ENCODE peak calls at places on chromosomes 13 and 19, in eight cellular contexts. V is foreskin fibroblast; F is activated CD8-positive, alpha-beta T cell treated with anti-CD3 and anti-CD28 coated beads, Interleukin-2, amount 10 ng/mL, durations not matched to agents 7 days and 5 days; W is A549; K is progenitor cell of endocrine pancreas; Z is colonic mucosa; D is AG08396; N is AG04450. U is an unnamed sample.

GRCh38 chr19:46718157-46718933 is 1.4 kb upstream of the PRKD2 start:
- DNase-seq in Z (peak), W (peak), F (peak), K (no peak), N (no peak), V (no peak), D (no peak), U (no peak)

GRCh38 chr19:17755977-17756670 is 4.8 kb downstream of the FCHO1 start:
- DNase-seq in F (peak), V (no peak), W (peak), D (no peak), K (peak), N (no peak), Z (peak), U (no peak)

GRCh38 chr19:58009666-58010301 is 7.2 kb upstream of the ZNF606 start:
- DNase-seq in N (peak), Z (peak), K (no peak), W (peak), V (peak), F (peak), D (peak), U (peak)

GRCh38 chr19:1864480-1865171 is 1.2 kb upstream of the KLF16 start:
- DNase-seq in N (no peak), V (peak), Z (peak), F (peak), D (peak), W (peak), K (peak), U (no peak)

GRCh38 chr13:109900723-109901122 is 114.3 kb upstream of the IRS2 start:
- DNase-seq in V (no peak), Z (no peak), D (no peak), F (no peak), N (no peak), W (no peak), K (no peak), U (no peak)

GRCh38 chr13:26629260-26629659 is 71.8 kb downstream of the WASF3 start:
- DNase-seq in F (no peak), K (no peak), D (no peak), W (peak), Z (no peak), V (no peak), N (no peak), U (no peak)

GRCh38 chr19:40862333-40862732 is 12.1 kb upstream of the CYP2A6 start:
- DNase-seq in N (no peak), F (no peak), D (no peak), V (peak), W (peak), Z (no peak), K (no peak), U (no peak)

GRCh38 chr19:42108527-42109389 is 23.5 kb downstream of the POU2F2 start:
- DNase-seq in Z (peak), V (peak), F (peak), W (peak), D (peak), K (peak), N (peak), U (peak)

GRCh38 chr13:39586142-39586541 is 16.9 kb downstream of the LHFPL6 start:
- DNase-seq in F (no peak), W (no peak), Z (no peak), N (no peak), K (no peak), D (no peak), V (no peak), U (peak)

GRCh38 chr19:49366110-49366509 is 2.4 kb downstream of the DKKL1 start:
- DNase-seq in K (no peak), D (no peak), F (no peak), Z (no peak), V (no peak), W (no peak), N (no peak), U (no peak)

GRCh38 chr13:43085545-43085944 is 62.2 kb downstream of the DNAJC15 start:
- DNase-seq in N (no peak), K (no peak), F (no peak), V (peak), Z (no peak), W (peak), D (no peak), U (no peak)

GRCh38 chr13:23852351-23852750 is 36.8 kb downstream of the MIPEP start:
- DNase-seq in K (no peak), Z (no peak), N (no peak), W (no peak), F (no peak), V (no peak), D (no peak), U (no peak)

GRCh38 chr13:99434258-99434788 is 66.9 kb upstream of the TM9SF2 start:
- DNase-seq in F (peak), W (no peak), Z (no peak), V (no peak), N (no peak), K (no peak), D (no peak), U (no peak)

GRCh38 chr13:27770809-27771208 is 21.5 kb upstream of the GSX1 start:
- DNase-seq in F (peak), K (no peak), V (no peak), Z (peak), W (peak), D (peak), N (no peak), U (peak)

GRCh38 chr19:9834726-9835506 is at the start of gene PIN1:
- DNase-seq in Z (peak), V (peak), W (peak), K (peak), D (peak), F (peak), N (peak), U (peak)

GRCh38 chr19:38691938-38692457 is 44.5 kb downstream of the ACTN4 start:
- DNase-seq in N (peak), W (peak), F (no peak), K (no peak), D (peak), Z (no peak), V (peak), U (no peak)

GRCh38 chr19:36152886-36153525 is 759 bp upstream of the COX7A1 start:
- DNase-seq in D (no peak), V (no peak), K (no peak), N (no peak), Z (no peak), W (no peak), F (no peak), U (no peak)

GRCh38 chr13:98239156-98240076 is 62.3 kb upstream of the RNF113B start:
- DNase-seq in D (no peak), V (no peak), Z (no peak), W (no peak), K (no peak), F (no peak), N (no peak), U (peak)

U was measured in NCI-H526 treated with DMSO at 0.1 percent for 48 hours.